ENCODE peak calls at places on chromosomes 12 and 14, in four cellular contexts. One of them, this sample, is unnamed.

GRCh38 chr12:106343213-106343509 is 14.4 kb upstream of the POLR3B start:
- DNase-seq in HepG2: no peak
- DNase-seq in K562: no peak
- DNase-seq in SK-N-SH: no peak
- DNase-seq in this sample: no peak

GRCh38 chr14:90523544-90523943 is 126.7 kb downstream of the CALM1 start:
- DNase-seq in HepG2: no peak
- DNase-seq in K562: no peak
- DNase-seq in SK-N-SH: no peak
- DNase-seq in this sample: no peak

GRCh38 chr12:56714431-56714929 is 10.6 kb downstream of the NACA start:
- DNase-seq in K562: no peak
- DNase-seq in SK-N-SH: no peak
- DNase-seq in HepG2: no peak
- DNase-seq in this sample: no peak

GRCh38 chr14:89504084-89504483 is 87.1 kb upstream of the FOXN3 start:
- DNase-seq in K562: no peak
- DNase-seq in HepG2: no peak
- DNase-seq in SK-N-SH: no peak
- DNase-seq in this sample: no peak

GRCh38 chr14:100375273-100375962 is 52.3 kb downstream of the SLC25A47 start:
- DNase-seq in SK-N-SH: peak
- DNase-seq in K562: peak
- DNase-seq in HepG2: peak
- DNase-seq in this sample: peak

GRCh38 chr12:129659927-129660326 is 243.9 kb downstream of the TMEM132D start:
- DNase-seq in SK-N-SH: no peak
- DNase-seq in HepG2: no peak
- DNase-seq in K562: peak
- DNase-seq in this sample: no peak

GRCh38 chr12:117000316-117000715 is 89.6 kb downstream of the FBXW8 start:
- DNase-seq in SK-N-SH: no peak
- DNase-seq in K562: no peak
- DNase-seq in HepG2: no peak
- DNase-seq in this sample: peak

GRCh38 chr12:114562654-114563053 is 121.3 kb downstream of the TBX3 start:
- DNase-seq in SK-N-SH: no peak
- DNase-seq in K562: no peak
- DNase-seq in HepG2: no peak
- DNase-seq in this sample: peak

GRCh38 chr12:132026061-132026795 is 76.5 kb downstream of the EP400 start:
- DNase-seq in HepG2: no peak
- DNase-seq in K562: no peak
- DNase-seq in SK-N-SH: no peak
- DNase-seq in this sample: no peak

GRCh38 chr14:30193791-30194407 is 266.3 kb upstream of the PRKD1 start:
- DNase-seq in SK-N-SH: no peak
- DNase-seq in HepG2: no peak
- DNase-seq in K562: no peak
- DNase-seq in this sample: no peak

GRCh38 chr14:51024377-51024776 is 70.5 kb downstream of the TRIM9 start:
- DNase-seq in K562: no peak
- DNase-seq in SK-N-SH: no peak
- DNase-seq in HepG2: no peak
- DNase-seq in this sample: no peak

GRCh38 chr14:83568141-83568540 is 1961.8 kb upstream of the FLRT2 start:
- DNase-seq in HepG2: no peak
- DNase-seq in K562: no peak
- DNase-seq in SK-N-SH: no peak
- DNase-seq in this sample: no peak

GRCh38 chr12:58967551-58967950 is 47.2 kb upstream of the LRIG3 start:
- DNase-seq in K562: no peak
- DNase-seq in SK-N-SH: no peak
- DNase-seq in HepG2: no peak
- DNase-seq in this sample: no peak

GRCh38 chr14:49863483-49864262 is 11.1 kb upstream of the NEMF start:
- DNase-seq in HepG2: no peak
- DNase-seq in SK-N-SH: peak
- DNase-seq in K562: peak
- DNase-seq in this sample: no peak

GRCh38 chr14:39102265-39102968 is 618 bp downstream of the SEC23A start:
- DNase-seq in HepG2: peak
- DNase-seq in SK-N-SH: no peak
- DNase-seq in K562: peak
- DNase-seq in this sample: no peak

GRCh38 chr12:65959452-65959851 is 135.2 kb downstream of the HMGA2 start:
- DNase-seq in SK-N-SH: no peak
- DNase-seq in HepG2: no peak
- DNase-seq in K562: no peak
- DNase-seq in this sample: no peak

GRCh38 chr12:65956056-65956738 is 131.9 kb downstream of the HMGA2 start:
- DNase-seq in SK-N-SH: no peak
- DNase-seq in K562: no peak
- DNase-seq in HepG2: no peak
- DNase-seq in this sample: no peak

GRCh38 chr12:65960820-65961691 is 136.8 kb downstream of the HMGA2 start:
- DNase-seq in K562: no peak
- DNase-seq in HepG2: peak
- DNase-seq in SK-N-SH: no peak
- DNase-seq in this sample: no peak

GRCh38 chr12:65955418-65955817 is 131.1 kb downstream of the HMGA2 start:
- DNase-seq in HepG2: no peak
- DNase-seq in SK-N-SH: no peak
- DNase-seq in K562: no peak
- DNase-seq in this sample: no peak

GRCh38 chr12:65958456-65958855 is 134.2 kb downstream of the HMGA2 start:
- DNase-seq in K562: no peak
- DNase-seq in HepG2: no peak
- DNase-seq in SK-N-SH: no peak
- DNase-seq in this sample: no peak
- TF ChIP-seq FOXJ3 in K562: no peak
- TF ChIP-seq FOXJ3 in HepG2: no peak
- TF ChIP-seq FOXJ3 in SK-N-SH: no peak
- TF ChIP-seq FOXJ3 in this sample: no peak

DNA sequence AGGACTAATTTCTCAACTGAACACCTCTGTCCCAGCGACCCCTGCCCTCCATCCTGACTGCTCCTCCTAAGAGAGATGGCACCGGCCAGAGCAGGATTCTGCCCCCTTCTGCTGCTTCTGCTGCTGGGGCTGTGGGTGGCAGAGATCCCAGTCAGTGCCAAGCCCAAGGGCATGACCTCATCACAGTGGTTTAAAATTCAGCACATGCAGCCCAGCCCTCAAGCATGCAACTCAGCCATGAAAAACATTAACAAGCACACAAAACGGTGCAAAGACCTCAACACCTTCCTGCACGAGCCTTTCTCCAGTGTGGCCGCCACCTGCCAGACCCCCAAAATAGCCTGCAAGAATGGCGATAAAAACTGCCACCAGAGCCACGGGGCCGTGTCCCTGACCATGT is 756 bp downstream of the RNASE7 start:
- DNase-seq in HepG2: no peak
- DNase-seq in K562: no peak
- DNase-seq in SK-N-SH: no peak
- DNase-seq in this sample: no peak
- TF ChIP-seq MAX in HepG2: peak
- TF ChIP-seq MAX in K562: no peak
- TF ChIP-seq MAX in SK-N-SH: peak
- TF ChIP-seq MAX in this sample: no peak

GRCh38 chr14:35535794-35536112 is 1.8 kb downstream of the INSM2 start:
- DNase-seq in HepG2: no peak
- DNase-seq in K562: no peak
- DNase-seq in SK-N-SH: no peak
- DNase-seq in this sample: no peak
- TF ChIP-seq USF2 in HepG2: no peak
- TF ChIP-seq USF2 in K562: no peak
- TF ChIP-seq USF2 in SK-N-SH: no peak
- TF ChIP-seq USF2 in this sample: no peak

GRCh38 chr12:14532152-14532551 is 35.5 kb downstream of the PLBD1 start:
- DNase-seq in K562: no peak
- DNase-seq in HepG2: no peak
- DNase-seq in SK-N-SH: no peak
- DNase-seq in this sample: no peak
- TF ChIP-seq FOXJ3 in K562: no peak
- TF ChIP-seq FOXJ3 in HepG2: no peak
- TF ChIP-seq FOXJ3 in SK-N-SH: no peak
- TF ChIP-seq FOXJ3 in this sample: no peak

DNA sequence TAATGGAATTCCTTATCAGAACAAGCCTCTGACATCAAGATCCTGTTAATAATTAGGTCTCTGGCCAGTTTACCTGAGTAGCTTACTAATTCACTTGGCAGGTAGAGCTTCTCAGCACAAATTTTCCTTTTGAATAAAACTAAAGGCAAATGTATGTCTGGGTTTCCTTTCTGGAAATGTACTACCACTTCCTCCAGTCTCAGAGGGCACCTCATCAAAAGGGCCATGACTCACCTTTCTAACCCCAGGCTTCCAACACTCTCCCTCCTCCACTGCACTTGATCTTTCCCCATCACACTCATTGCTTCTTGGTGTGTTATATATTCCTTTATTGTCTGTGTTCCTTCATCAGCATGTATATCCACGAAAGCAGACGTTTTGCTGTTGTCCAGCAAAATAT is 90.5 kb downstream of the SLC2A13 start:
- DNase-seq in SK-N-SH: no peak
- DNase-seq in HepG2: no peak
- DNase-seq in K562: no peak
- DNase-seq in this sample: no peak
- TF ChIP-seq MAX in SK-N-SH: no peak
- TF ChIP-seq MAX in HepG2: no peak
- TF ChIP-seq MAX in K562: no peak
- TF ChIP-seq MAX in this sample: no peak

DNA sequence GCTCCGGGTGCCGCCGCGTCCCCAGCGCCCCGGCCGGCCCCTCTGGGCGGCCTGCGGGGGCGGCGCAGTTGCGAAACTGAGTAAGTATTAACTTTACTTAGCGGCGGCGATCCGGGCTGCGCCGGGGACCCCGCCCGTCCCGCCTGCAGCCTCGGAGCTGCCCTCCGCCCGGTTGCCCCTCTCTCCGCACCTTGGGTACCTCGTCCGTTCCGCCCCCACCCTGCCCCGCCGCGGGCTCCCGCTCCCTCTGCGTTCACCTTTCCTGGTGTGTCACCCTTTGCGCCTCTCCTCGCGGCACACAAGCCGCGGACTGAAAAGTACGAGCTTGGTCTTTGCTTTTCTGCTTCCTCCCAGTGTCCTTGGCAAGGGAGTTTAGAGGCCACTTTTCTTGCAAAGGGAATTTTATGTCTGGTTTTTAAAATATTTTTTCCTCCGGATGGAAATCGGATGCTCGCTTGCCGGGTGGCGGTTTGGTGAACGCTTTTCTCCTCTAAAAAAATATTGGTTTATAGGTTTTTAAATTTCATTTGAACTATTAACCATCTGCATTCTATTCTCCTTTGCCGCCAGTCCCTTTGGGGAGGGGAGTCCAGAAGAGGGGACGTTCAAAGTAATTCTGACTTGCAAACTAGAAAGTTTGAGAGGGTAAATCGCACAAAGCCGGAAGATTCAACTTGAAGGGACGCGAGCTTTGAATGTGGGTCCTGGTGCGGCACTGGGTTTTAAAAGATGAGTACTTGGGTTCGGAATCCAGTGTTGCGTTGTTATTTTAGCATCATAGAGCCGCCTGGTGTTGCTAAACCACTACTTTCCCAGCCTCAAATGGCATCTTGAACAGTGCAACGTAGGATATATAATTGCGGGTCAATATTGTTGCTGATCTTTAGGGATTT is 833 bp downstream of the RASSF8 start:
- DNase-seq in HepG2: no peak
- DNase-seq in SK-N-SH: peak
- DNase-seq in K562: no peak
- DNase-seq in this sample: peak
- TF ChIP-seq USF2 in HepG2: no peak
- TF ChIP-seq USF2 in SK-N-SH: no peak
- TF ChIP-seq USF2 in K562: no peak
- TF ChIP-seq USF2 in this sample: no peak

This sample was measured in WTC11.